ENCODE peak calls at places on chromosomes 3 and 15, in seven cellular contexts. Q, A, X, H, R, M and P are unnamed samples.

GRCh38 chr3:102510663-102511062 is 75.8 kb downstream of the ZPLD1 start:
- DNase-seq in Q (no peak), A (no peak), X (no peak), H (no peak), R (no peak), M (no peak), P (no peak)

GRCh38 chr15:99016680-99017321 is 9.2 kb upstream of the PGPEP1L start:
- DNase-seq in Q (peak; percentile 42), A (no peak), X (no peak), H (no peak), R (no peak), M (peak; percentile 41), P (no peak)

GRCh38 chr15:81940467-81941451 is 105.1 kb downstream of the MEX3B start:
- DNase-seq in Q (no peak), A (no peak), X (no peak), H (no peak), R (no peak), M (no peak), P (no peak)

GRCh38 chr15:55267401-55268053 is 22.1 kb downstream of the RAB27A start:
- DNase-seq in Q (peak; percentile 32), A (no peak), X (no peak), H (no peak), R (no peak), M (no peak), P (no peak)

GRCh38 chr15:76994001-76994400 is 925 bp upstream of the PSTPIP1 start:
- DNase-seq in Q (peak; percentile 14), A (no peak), X (no peak), H (no peak), R (no peak), M (no peak), P (no peak)

GRCh38 chr15:101445562-101446526 is 43.7 kb downstream of the PCSK6 start:
- DNase-seq in Q (no peak), A (peak; percentile 87), X (no peak), H (no peak), R (no peak), M (no peak), P (no peak)

GRCh38 chr3:11323827-11324226 is 51.6 kb downstream of the ATG7 start:
- DNase-seq in Q (no peak), A (no peak), X (no peak), H (no peak), R (no peak), M (no peak), P (no peak)

GRCh38 chr3:120524171-120524923 is 71.8 kb upstream of the NDUFB4 start:
- DNase-seq in Q (no peak), A (no peak), X (no peak), H (no peak), R (no peak), M (no peak), P (no peak)

GRCh38 chr15:68561146-68561545 is 17.6 kb upstream of the CORO2B start:
- DNase-seq in Q (no peak), A (no peak), X (no peak), H (no peak), R (no peak), M (peak; percentile 43), P (no peak)

GRCh38 chr3:191065183-191065805 is 133.7 kb upstream of the OSTN start:
- DNase-seq in Q (no peak), A (no peak), X (no peak), H (no peak), R (no peak), M (no peak), P (no peak)

GRCh38 chr3:4978259-4978965 is 825 bp upstream of the BHLHE40 start:
- DNase-seq in Q (peak; percentile 86), A (peak; percentile 91), X (peak; percentile 94), H (peak; percentile 78), R (peak; percentile 93), M (peak; percentile 85), P (peak; percentile 99)

GRCh38 chr15:52037889-52038505 is 19.0 kb downstream of the MAPK6 start:
- DNase-seq in Q (no peak), A (no peak), X (no peak), H (no peak), R (no peak), M (no peak), P (no peak)

GRCh38 chr3:41369838-41370237 is 170.5 kb downstream of the CTNNB1 start:
- DNase-seq in Q (peak; percentile 44), A (no peak), X (no peak), H (no peak), R (no peak), M (no peak), P (no peak)

GRCh38 chr3:129119365-129120100 is 2.1 kb downstream of the RAB43 start:
- DNase-seq in Q (no peak), A (peak; percentile 86), X (no peak), H (no peak), R (no peak), M (no peak), P (no peak)

GRCh38 chr15:56817266-56817665 is 84.0 kb upstream of the ZNF280D start:
- DNase-seq in Q (no peak), A (no peak), X (no peak), H (no peak), R (no peak), M (no peak), P (no peak)
- TF ChIP-seq JUND in Q (no peak), A (no peak), X (no peak), H (no peak), R (no peak), M (no peak), P (no peak)

DNA sequence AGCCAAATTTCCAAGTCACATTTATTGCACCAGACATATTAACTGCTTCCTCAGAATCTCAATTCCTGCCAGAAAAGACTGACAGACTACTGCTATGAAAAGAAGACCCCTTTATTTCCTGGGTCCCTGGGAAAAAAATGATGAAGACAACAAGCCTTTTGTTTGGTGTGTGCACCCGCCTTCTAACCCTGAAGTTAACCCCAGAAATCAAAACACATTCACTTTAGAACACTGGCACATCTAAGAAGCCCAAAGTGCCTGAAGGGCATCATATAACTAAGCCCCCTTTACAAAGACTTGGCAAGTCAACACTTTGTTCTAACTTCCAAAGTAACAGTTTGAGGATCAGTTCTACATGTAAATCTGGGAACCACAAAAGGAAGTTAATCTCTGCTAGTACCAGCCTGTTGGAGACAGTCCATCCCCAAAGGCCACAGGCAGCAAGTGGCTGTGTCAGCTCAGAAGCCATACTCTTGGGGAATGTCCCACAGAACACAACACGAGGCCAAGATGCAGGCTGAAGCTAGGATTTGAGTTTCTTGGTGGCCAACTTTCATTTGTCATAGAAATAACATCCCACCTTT is 16.3 kb upstream of the ATP1B3 start:
- DNase-seq in Q (no peak), A (no peak), X (no peak), H (no peak), R (no peak), M (no peak), P (no peak)
- TF ChIP-seq JUND in Q (no peak), A (no peak), X (no peak), H (no peak), R (no peak), M (no peak), P (no peak)

DNA sequence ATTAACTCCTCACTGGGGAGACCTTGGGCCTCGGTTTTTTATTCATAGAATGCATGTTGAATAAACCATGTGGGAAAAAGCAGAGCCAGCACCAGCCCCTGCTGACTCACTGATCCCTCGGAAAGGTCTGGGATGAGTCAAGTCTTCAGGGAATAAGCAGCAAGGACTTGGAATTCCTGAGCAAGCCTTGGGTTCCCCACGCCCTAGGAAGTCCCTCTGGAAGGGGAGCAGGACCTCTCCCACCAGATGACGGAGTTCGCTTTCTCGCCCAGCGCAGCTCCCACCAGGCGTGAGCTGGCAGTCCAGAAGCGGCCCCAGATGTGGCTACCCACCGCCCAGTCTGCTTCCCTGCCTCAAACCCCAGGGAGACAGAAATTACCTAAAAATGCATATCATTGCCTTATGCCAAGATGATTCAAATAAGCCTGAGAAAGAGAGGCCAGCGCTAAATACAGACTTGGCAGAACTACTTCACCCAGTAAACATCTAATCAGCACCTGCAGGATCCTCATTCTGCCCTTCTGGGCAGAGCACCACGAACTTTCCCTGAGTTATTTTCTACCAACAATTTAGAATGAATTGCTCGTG is 45.5 kb downstream of the BTD start:
- DNase-seq in Q (no peak), A (no peak), X (peak; percentile 88), H (no peak), R (no peak), M (no peak), P (no peak)
- TF ChIP-seq JUND in Q (peak; percentile 94), A (no peak), X (peak; percentile 91), H (no peak), R (no peak), M (no peak), P (no peak)

DNA sequence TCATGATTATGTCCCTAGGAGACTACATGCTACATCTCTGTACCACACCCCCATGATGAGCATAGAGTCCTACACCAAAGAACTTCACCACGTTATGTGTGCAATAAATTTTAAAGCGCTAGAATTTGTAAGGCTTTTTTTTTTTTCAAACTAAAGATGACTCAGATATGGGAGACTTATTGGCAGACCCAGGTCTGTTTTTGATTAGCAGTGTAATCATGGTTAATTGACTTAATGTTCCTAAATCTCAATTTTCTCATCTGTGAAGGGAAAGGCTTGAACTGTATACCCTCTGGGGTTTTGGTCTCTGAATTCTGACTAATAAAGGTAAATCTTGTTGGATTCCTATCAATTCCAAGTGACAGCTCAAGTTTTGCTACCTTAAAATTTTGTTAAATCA is 26.4 kb downstream of the ABI3BP start:
- DNase-seq in Q (peak; percentile 37), A (no peak), X (no peak), H (no peak), R (no peak), M (no peak), P (no peak)
- TF ChIP-seq JUND in Q (peak; percentile 7), A (no peak), X (no peak), H (no peak), R (no peak), M (no peak), P (no peak)

GRCh38 chr3:106070187-106070586 is 201.4 kb upstream of the CBLB start:
- DNase-seq in Q (no peak), A (no peak), X (no peak), H (no peak), R (no peak), M (no peak), P (no peak)

GRCh38 chr3:106067711-106068110 is 198.9 kb upstream of the CBLB start:
- DNase-seq in Q (no peak), A (no peak), X (no peak), H (peak; percentile 42), R (no peak), M (no peak), P (no peak)

GRCh38 chr3:106068386-106068785 is 199.6 kb upstream of the CBLB start:
- DNase-seq in Q (no peak), A (no peak), X (no peak), H (no peak), R (no peak), M (no peak), P (no peak)

GRCh38 chr3:106068795-106069194 is 200.0 kb upstream of the CBLB start:
- DNase-seq in Q (no peak), A (no peak), X (no peak), H (no peak), R (no peak), M (no peak), P (no peak)

DNA sequence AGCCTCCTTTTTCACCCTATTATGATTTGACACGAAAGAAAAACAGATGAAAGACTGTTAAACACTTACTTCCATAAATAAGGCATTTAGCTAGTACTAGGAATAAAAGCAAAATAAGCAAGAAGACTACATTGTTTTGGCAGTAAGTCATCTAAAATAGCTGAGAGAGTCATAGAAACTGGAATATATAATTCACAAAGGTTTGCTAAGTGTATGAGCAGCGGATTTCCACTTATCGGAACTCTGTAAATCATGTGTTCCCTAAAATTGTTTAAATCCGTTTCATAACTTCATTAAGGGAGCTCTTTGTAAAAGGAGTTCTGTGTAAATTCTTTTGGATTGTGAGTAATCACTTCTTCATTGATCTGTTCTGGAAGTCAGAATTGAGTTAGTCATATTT is 202.5 kb upstream of the CBLB start:
- DNase-seq in Q (no peak), A (no peak), X (no peak), H (no peak), R (no peak), M (no peak), P (no peak)
- TF ChIP-seq JUND in Q (no peak), A (no peak), X (no peak), H (no peak), R (no peak), M (no peak), P (no peak)